ENCODE peak calls at places on chromosomes 11 and 22, in six cellular contexts. X is GM23248, H is MM.1S, A is neural progenitor cell, Z is PC-3, K is GM23338. P is an unnamed sample.
A peak's percentile ranks its signal among the peaks of the same experiment; 100 is the strongest.

GRCh38 chr11:9568854-9569587 is 4.4 kb upstream of the WEE1 start:
- DNase-seq in X (peak; percentile 95), K (peak; percentile 92), A (peak; percentile 14), H (peak; percentile 42), Z (peak; percentile 97), P (peak; percentile 44)

GRCh38 chr11:20873054-20873453 is 203.7 kb downstream of the NELL1 start:
- DNase-seq in X (peak; percentile 8), A (peak; percentile 79), H (no peak), Z (peak; percentile 2), K (peak; percentile 93), P (peak; percentile 64)

GRCh38 chr22:48717883-48718817 is 1109.5 kb downstream of the BRD1 start:
- DNase-seq in A (no peak), Z (no peak), H (no peak), K (no peak), X (no peak), P (no peak)

GRCh38 chr22:46066691-46067090 is 83.6 kb upstream of the PPARA start:
- DNase-seq in Z (peak; percentile 62), X (peak; percentile 82), A (no peak), K (no peak), H (no peak), P (no peak)

GRCh38 chr11:25838918-25839611 is 492.9 kb upstream of the ANO3 start:
- DNase-seq in Z (peak; percentile 31), A (peak; percentile 2), K (peak; percentile 40), X (no peak), H (no peak), P (no peak)

GRCh38 chr11:119728651-119729580 is at the start of gene NECTIN1:
- DNase-seq in K (peak; percentile 87), Z (peak; percentile 86), H (peak; percentile 87), A (peak; percentile 97), X (peak; percentile 94), P (peak; percentile 96)

GRCh38 chr11:63613517-63614135 is 607 bp downstream of the PLAAT3 start:
- DNase-seq in X (peak; percentile 38), Z (peak; percentile 34), A (peak; percentile 62), H (no peak), K (peak; percentile 78), P (peak; percentile 74)

GRCh38 chr11:113202431-113202830 is 112.0 kb upstream of the TTC12 start:
- DNase-seq in A (no peak), K (no peak), H (no peak), X (peak; percentile 33), Z (peak; percentile 85), P (no peak)

GRCh38 chr22:45170001-45170466 is 6.3 kb downstream of the NUP50 start:
- DNase-seq in H (peak; percentile 39), K (no peak), Z (peak; percentile 12), A (no peak), X (no peak), P (no peak)

GRCh38 chr22:49305215-49305965 is 522.3 kb downstream of the BRD1 start:
- DNase-seq in Z (peak; percentile 47), A (peak; percentile 89), X (peak; percentile 16), H (peak; percentile 49), K (peak; percentile 19), P (peak; percentile 90)

GRCh38 chr11:43823316-43823715 is 57.3 kb upstream of the ALKBH3 start:
- DNase-seq in Z (no peak), K (no peak), A (no peak), H (no peak), X (no peak), P (no peak)

GRCh38 chr22:28148816-28149465 is 229.9 kb upstream of the PITPNB start:
- DNase-seq in X (peak; percentile 42), H (no peak), K (no peak), A (no peak), Z (no peak), P (no peak)

GRCh38 chr11:22244986-22245592 is 52.2 kb downstream of the ANO5 start:
- DNase-seq in H (peak; percentile 48), K (peak; percentile 85), A (peak; percentile 79), Z (peak; percentile 50), X (peak; percentile 70), P (peak; percentile 18)

GRCh38 chr11:133038850-133039249 is 493.5 kb downstream of the OPCML start:
- DNase-seq in H (peak; percentile 28), K (no peak), Z (no peak), A (no peak), X (peak; percentile 47), P (no peak)

GRCh38 chr11:69427906-69428880 is 53.3 kb upstream of the LINC01488 start:
- DNase-seq in K (no peak), Z (no peak), H (no peak), A (no peak), X (no peak), P (no peak)

GRCh38 chr11:1060885-1061616 is 13.6 kb upstream of the MUC2 start:
- DNase-seq in H (no peak), K (no peak), A (no peak), X (peak; percentile 90), Z (peak; percentile 98), P (no peak)

GRCh38 chr11:122754553-122755322 is 83.6 kb upstream of the CRTAM start:
- DNase-seq in Z (peak; percentile 63), X (peak; percentile 47), A (peak; percentile 54), K (peak; percentile 73), H (peak; percentile 25), P (no peak)

GRCh38 chr22:26718905-26719304 is 61.5 kb downstream of the MIAT start:
- DNase-seq in K (no peak), X (peak; percentile 93), H (no peak), Z (peak; percentile 23), A (no peak), P (no peak)

GRCh38 chr11:69518081-69518950 is 36.9 kb downstream of the LINC01488 start:
- DNase-seq in K (no peak), X (peak; percentile 94), H (no peak), Z (no peak), A (no peak), P (no peak)

GRCh38 chr11:103683581-103683980 is 352.9 kb upstream of the DDI1 start:
- DNase-seq in Z (peak; percentile 20), K (no peak), X (peak; percentile 55), A (no peak), H (no peak), P (no peak)

GRCh38 chr11:124075841-124076571 is 34.9 kb upstream of the OR10G7 start:
- DNase-seq in Z (no peak), K (peak; percentile 60), H (no peak), X (peak; percentile 49), A (no peak), P (peak; percentile 75)

GRCh38 chr11:15748673-15749190 is 607.6 kb downstream of the SOX6 start:
- DNase-seq in K (no peak), H (no peak), Z (no peak), A (no peak), X (no peak), P (no peak)

GRCh38 chr22:42743501-42743991 is 22.9 kb upstream of the A4GALT start:
- DNase-seq in X (peak; percentile 98), H (no peak), Z (no peak), A (peak; percentile 76), K (peak; percentile 48), P (no peak)

GRCh38 chr22:47251911-47252310 is 489.5 kb downstream of the TBC1D22A start:
- DNase-seq in Z (no peak), A (no peak), K (no peak), H (no peak), X (no peak), P (no peak)

GRCh38 chr22:42294034-42294985 is 23.9 kb upstream of the TCF20 start:
- DNase-seq in A (peak; percentile 93), X (peak; percentile 60), Z (peak; percentile 23), H (no peak), K (peak; percentile 92), P (no peak)

GRCh38 chr11:92929168-92930053 is 40.0 kb upstream of the MTNR1B start:
- DNase-seq in A (no peak), Z (no peak), X (peak; percentile 58), K (no peak), H (no peak), P (no peak)

GRCh38 chr22:22207845-22208564 is 36.6 kb upstream of the VPREB1 start:
- DNase-seq in H (peak; percentile 89), X (peak; percentile 84), A (peak; percentile 84), K (peak; percentile 87), Z (peak; percentile 80), P (peak; percentile 77)

DNA sequence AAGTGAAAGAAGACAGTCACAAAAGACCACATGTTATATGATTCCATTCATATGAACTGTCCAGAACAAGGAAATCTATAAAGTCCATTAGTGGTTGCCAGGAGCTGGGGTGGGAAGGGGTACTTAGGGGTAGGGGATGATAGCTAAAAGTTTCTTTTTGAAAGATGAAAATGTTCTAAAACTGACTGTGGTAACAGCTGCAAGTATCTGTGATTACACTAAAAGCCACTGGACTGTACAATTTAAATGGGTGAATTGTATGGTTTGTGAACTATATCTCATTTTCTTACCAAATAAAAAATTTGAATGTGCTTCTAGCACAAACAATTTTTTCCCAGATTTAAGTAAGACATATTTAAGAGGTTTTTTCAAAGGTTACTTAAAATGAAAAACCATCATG is 22.1 kb downstream of the CHKA start:
- DNase-seq in K (no peak), H (no peak), X (no peak), A (no peak), Z (no peak), P (no peak)
- H3F3A ChIP-seq in K (peaks cover 4% of the 10 kb centered on the region), H (no peaks in the 10 kb centered on the region), X (no peaks in the 10 kb centered on the region), A (no peaks in the 10 kb centered on the region), Z (no peaks in the 10 kb centered on the region), P (no peaks in the 10 kb centered on the region)

GRCh38 chr11:112163875-112164521 is at the start of gene IL18:
- DNase-seq in A (peak; percentile 46), Z (peak; percentile 87), H (no peak), K (peak; percentile 69), X (peak; percentile 81), P (no peak)
- H3F3A ChIP-seq in A (no peaks in the 10 kb centered on the region), Z (peaks cover 17% of the 10 kb centered on the region), H (no peaks in the 10 kb centered on the region), K (no peaks in the 10 kb centered on the region), X (peaks cover 43% of the 10 kb centered on the region), P (peaks cover 3% of the 10 kb centered on the region)

GRCh38 chr11:62556102-62556871 is 9.7 kb upstream of the AHNAK start:
- DNase-seq in X (peak; percentile 99), H (peak; percentile 85), K (peak; percentile 91), A (peak; percentile 85), Z (peak; percentile 98), P (peak; percentile 90)
- H3F3A ChIP-seq in X (peaks cover 74% of the 10 kb centered on the region), H (peaks cover 70% of the 10 kb centered on the region), K (peaks cover 64% of the 10 kb centered on the region), A (peaks cover 94% of the 10 kb centered on the region), Z (peaks cover 10% of the 10 kb centered on the region), P (peaks cover 87% of the 10 kb centered on the region)

GRCh38 chr22:39212721-39213376 is 31.9 kb downstream of the PDGFB start:
- DNase-seq in A (peak; percentile 45), X (no peak), K (peak; percentile 64), Z (peak; percentile 78), H (no peak), P (no peak)

GRCh38 chr22:39215430-39216142 is 29.2 kb downstream of the PDGFB start:
- DNase-seq in Z (no peak), H (no peak), X (no peak), K (peak; percentile 76), A (peak; percentile 45), P (no peak)

GRCh38 chr22:39215070-39215396 is 29.7 kb downstream of the PDGFB start:
- DNase-seq in Z (no peak), K (no peak), A (no peak), H (no peak), X (no peak), P (no peak)

GRCh38 chr22:39214383-39215069 is 30.3 kb downstream of the PDGFB start:
- DNase-seq in X (peak; percentile 42), Z (peak; percentile 94), H (no peak), K (peak; percentile 96), A (peak; percentile 77), P (no peak)

DNA sequence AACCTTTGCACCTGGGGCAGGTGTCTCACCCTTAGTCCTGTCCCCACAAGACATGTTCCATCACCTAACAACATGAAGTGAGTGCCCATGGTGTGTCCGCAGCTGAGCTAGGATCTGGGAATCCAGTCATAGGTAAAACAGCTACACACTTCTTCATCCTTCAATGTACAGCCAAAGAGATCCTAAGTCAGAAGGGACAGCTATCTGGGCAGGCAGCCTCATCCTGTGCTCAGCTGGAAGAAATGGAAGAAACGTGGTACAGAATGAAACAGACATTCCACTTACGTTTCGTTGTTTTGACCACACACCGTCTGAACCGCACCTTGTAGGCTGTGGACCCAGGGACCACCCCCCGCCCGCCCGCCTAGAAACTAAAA is 30.8 kb downstream of the PDGFB start:
- DNase-seq in Z (peak; percentile 13), X (no peak), K (no peak), H (no peak), A (no peak), P (no peak)
- H3F3A ChIP-seq in Z (peaks cover 8% of the 10 kb centered on the region), X (no peaks in the 10 kb centered on the region), K (peaks cover 13% of the 10 kb centered on the region), H (no peaks in the 10 kb centered on the region), A (peaks cover 17% of the 10 kb centered on the region), P (no peaks in the 10 kb centered on the region)